ENCODE peak calls at places on chromosomes 5 and 9, in five cellular contexts. One of them, this sample, is unnamed.

GRCh38 chr5:68245325-68245724 is 29.8 kb downstream of the PIK3R1 start:
- DNase-seq in putamen: no peak
- DNase-seq in non-pigmented ciliary epithelial cell: no peak
- DNase-seq in HepG2: no peak
- DNase-seq in NCI-H526 treated with DMSO at 0.1 percent for 48 hours: no peak
- DNase-seq in this sample: no peak

GRCh38 chr5:960551-960950 is 48.1 kb upstream of the NKD2 start:
- DNase-seq in NCI-H526 treated with DMSO at 0.1 percent for 48 hours: no peak
- DNase-seq in HepG2: no peak
- DNase-seq in putamen: no peak
- DNase-seq in non-pigmented ciliary epithelial cell: no peak
- DNase-seq in this sample: no peak

GRCh38 chr5:59259238-59259637 is 634.3 kb downstream of the PDE4D start:
- DNase-seq in non-pigmented ciliary epithelial cell: no peak
- DNase-seq in NCI-H526 treated with DMSO at 0.1 percent for 48 hours: no peak
- DNase-seq in putamen: no peak
- DNase-seq in HepG2: no peak
- DNase-seq in this sample: no peak

GRCh38 chr5:55187370-55187769 is 14.4 kb upstream of the CDC20B start:
- DNase-seq in putamen: no peak
- DNase-seq in HepG2: no peak
- DNase-seq in non-pigmented ciliary epithelial cell: no peak
- DNase-seq in NCI-H526 treated with DMSO at 0.1 percent for 48 hours: peak; percentile 43
- DNase-seq in this sample: no peak

GRCh38 chr9:27784999-27785713 is 211.9 kb upstream of the C9orf72 start:
- DNase-seq in putamen: no peak
- DNase-seq in non-pigmented ciliary epithelial cell: no peak
- DNase-seq in NCI-H526 treated with DMSO at 0.1 percent for 48 hours: no peak
- DNase-seq in HepG2: no peak
- DNase-seq in this sample: no peak

GRCh38 chr5:81530919-81531318 is 137.0 kb upstream of the ACOT12 start:
- DNase-seq in HepG2: no peak
- DNase-seq in non-pigmented ciliary epithelial cell: no peak
- DNase-seq in NCI-H526 treated with DMSO at 0.1 percent for 48 hours: no peak
- DNase-seq in putamen: no peak
- DNase-seq in this sample: no peak

GRCh38 chr9:98158071-98158791 is 34.2 kb downstream of the CORO2A start:
- DNase-seq in putamen: no peak
- DNase-seq in NCI-H526 treated with DMSO at 0.1 percent for 48 hours: no peak
- DNase-seq in non-pigmented ciliary epithelial cell: no peak
- DNase-seq in HepG2: peak; percentile 88
- DNase-seq in this sample: no peak

GRCh38 chr5:138783976-138784375 is 30.8 kb downstream of the CTNNA1 start:
- DNase-seq in HepG2: no peak
- DNase-seq in NCI-H526 treated with DMSO at 0.1 percent for 48 hours: no peak
- DNase-seq in putamen: no peak
- DNase-seq in non-pigmented ciliary epithelial cell: no peak
- DNase-seq in this sample: no peak

GRCh38 chr5:111755942-111756353 is 1.0 kb downstream of the NREP start:
- DNase-seq in putamen: no peak
- DNase-seq in NCI-H526 treated with DMSO at 0.1 percent for 48 hours: peak; percentile 62
- DNase-seq in HepG2: no peak
- DNase-seq in non-pigmented ciliary epithelial cell: no peak
- DNase-seq in this sample: peak; percentile 37

GRCh38 chr5:160188151-160188967 is 40.9 kb upstream of the FABP6 start:
- DNase-seq in NCI-H526 treated with DMSO at 0.1 percent for 48 hours: no peak
- DNase-seq in HepG2: no peak
- DNase-seq in non-pigmented ciliary epithelial cell: no peak
- DNase-seq in putamen: no peak
- DNase-seq in this sample: no peak

GRCh38 chr5:149450199-149450598 is 71.1 kb upstream of the IL17B start:
- DNase-seq in HepG2: no peak
- DNase-seq in NCI-H526 treated with DMSO at 0.1 percent for 48 hours: no peak
- DNase-seq in putamen: no peak
- DNase-seq in non-pigmented ciliary epithelial cell: no peak
- DNase-seq in this sample: peak; percentile 35

GRCh38 chr9:12778389-12778788 is 3.6 kb downstream of the LURAP1L start:
- DNase-seq in non-pigmented ciliary epithelial cell: no peak
- DNase-seq in NCI-H526 treated with DMSO at 0.1 percent for 48 hours: no peak
- DNase-seq in HepG2: no peak
- DNase-seq in putamen: no peak
- DNase-seq in this sample: no peak

GRCh38 chr9:122176916-122177315 is 17.2 kb downstream of the MORN5 start:
- DNase-seq in HepG2: no peak
- DNase-seq in NCI-H526 treated with DMSO at 0.1 percent for 48 hours: no peak
- DNase-seq in putamen: no peak
- DNase-seq in non-pigmented ciliary epithelial cell: no peak
- DNase-seq in this sample: no peak

GRCh38 chr9:134570726-134571325 is 70.8 kb upstream of the COL5A1 start:
- DNase-seq in HepG2: no peak
- DNase-seq in non-pigmented ciliary epithelial cell: no peak
- DNase-seq in NCI-H526 treated with DMSO at 0.1 percent for 48 hours: no peak
- DNase-seq in putamen: no peak
- DNase-seq in this sample: no peak

GRCh38 chr5:127988149-127988755 is 95.3 kb upstream of the SLC12A2 start:
- DNase-seq in NCI-H526 treated with DMSO at 0.1 percent for 48 hours: no peak
- DNase-seq in HepG2: peak; percentile 10
- DNase-seq in putamen: no peak
- DNase-seq in non-pigmented ciliary epithelial cell: peak; percentile 88
- DNase-seq in this sample: no peak

GRCh38 chr5:133885566-133885965 is 82.9 kb downstream of the C5orf15 start:
- DNase-seq in NCI-H526 treated with DMSO at 0.1 percent for 48 hours: no peak
- DNase-seq in HepG2: no peak
- DNase-seq in putamen: no peak
- DNase-seq in non-pigmented ciliary epithelial cell: no peak
- DNase-seq in this sample: no peak

GRCh38 chr5:132883261-132883834 is 9.9 kb downstream of the LEAP2 start:
- DNase-seq in putamen: peak; percentile 73
- DNase-seq in HepG2: peak; percentile 78
- DNase-seq in NCI-H526 treated with DMSO at 0.1 percent for 48 hours: peak; percentile 31
- DNase-seq in non-pigmented ciliary epithelial cell: no peak
- DNase-seq in this sample: peak; percentile 91

GRCh38 chr5:176889321-176890280 is 9.5 kb downstream of the HK3 start:
- DNase-seq in non-pigmented ciliary epithelial cell: no peak
- DNase-seq in HepG2: no peak
- DNase-seq in NCI-H526 treated with DMSO at 0.1 percent for 48 hours: no peak
- DNase-seq in putamen: no peak
- DNase-seq in this sample: no peak

GRCh38 chr9:11064853-11065252 is 452.1 kb upstream of the PTPRD start:
- DNase-seq in putamen: no peak
- DNase-seq in non-pigmented ciliary epithelial cell: no peak
- DNase-seq in HepG2: peak; percentile 5
- DNase-seq in NCI-H526 treated with DMSO at 0.1 percent for 48 hours: peak; percentile 77
- DNase-seq in this sample: no peak

GRCh38 chr5:178137991-178138390 is 7.2 kb downstream of the RMND5B start:
- DNase-seq in HepG2: no peak
- DNase-seq in NCI-H526 treated with DMSO at 0.1 percent for 48 hours: no peak
- DNase-seq in putamen: no peak
- DNase-seq in non-pigmented ciliary epithelial cell: no peak
- DNase-seq in this sample: no peak

GRCh38 chr5:41412496-41412895 is 97.9 kb downstream of the PLCXD3 start:
- DNase-seq in HepG2: no peak
- DNase-seq in non-pigmented ciliary epithelial cell: no peak
- DNase-seq in putamen: no peak
- DNase-seq in NCI-H526 treated with DMSO at 0.1 percent for 48 hours: no peak
- DNase-seq in this sample: no peak

GRCh38 chr9:129398101-129398795 is 220.2 kb upstream of the IER5L start:
- DNase-seq in NCI-H526 treated with DMSO at 0.1 percent for 48 hours: no peak
- DNase-seq in putamen: no peak
- DNase-seq in HepG2: no peak
- DNase-seq in non-pigmented ciliary epithelial cell: no peak
- DNase-seq in this sample: no peak

GRCh38 chr5:28234356-28234968 is 1196.1 kb upstream of the CDH9 start:
- DNase-seq in NCI-H526 treated with DMSO at 0.1 percent for 48 hours: no peak
- DNase-seq in non-pigmented ciliary epithelial cell: no peak
- DNase-seq in putamen: no peak
- DNase-seq in HepG2: no peak
- DNase-seq in this sample: no peak

GRCh38 chr5:51382759-51383493 is at the start of gene ISL1:
- DNase-seq in putamen: peak; percentile 53
- DNase-seq in HepG2: no peak
- DNase-seq in NCI-H526 treated with DMSO at 0.1 percent for 48 hours: no peak
- DNase-seq in non-pigmented ciliary epithelial cell: peak; percentile 28
- DNase-seq in this sample: peak; percentile 17

This sample was measured in Ammon's horn.